ENCODE peak calls at places on chromosomes 4 and X, in ten cellular contexts. L, B, J, F, P, U, A, Y, O and S are unnamed samples.

GRCh38 chrX:38839944-38840343 is 38.7 kb downstream of the MID1IP1 start:
- DNase-seq in P (no peak), O (no peak), A (no peak), J (peak; percentile 2), L (no peak), F (no peak), Y (no peak), B (no peak), U (no peak), S (no peak)

GRCh38 chr4:8917321-8917811 is 45.7 kb upstream of the HMX1 start:
- DNase-seq in B (no peak), P (no peak), A (no peak), L (no peak), F (no peak), U (no peak), Y (peak; percentile 11), J (no peak), O (no peak), S (no peak)

GRCh38 chr4:109872065-109872464 is 24.2 kb downstream of the LRIT3 start:
- DNase-seq in U (no peak), J (no peak), Y (no peak), A (no peak), O (no peak), B (no peak), L (no peak), F (no peak), P (no peak), S (no peak)

GRCh38 chrX:110188701-110189558 is 129.0 kb downstream of the AMMECR1 start:
- DNase-seq in Y (no peak), U (no peak), F (no peak), J (no peak), P (no peak), L (no peak), B (no peak), A (no peak), O (no peak), S (peak; percentile 31)

GRCh38 chrX:81875800-81876199 is 673.9 kb downstream of the SH3BGRL start:
- DNase-seq in F (no peak), U (no peak), L (no peak), Y (no peak), A (no peak), B (no peak), O (no peak), J (no peak), P (no peak), S (no peak)

GRCh38 chr4:183541081-183542045 is 36.5 kb downstream of the ING2 start:
- DNase-seq in U (peak; percentile 50), P (peak; percentile 91), B (no peak), A (no peak), Y (no peak), L (peak; percentile 85), J (peak; percentile 44), F (peak; percentile 16), O (peak; percentile 49), S (no peak)

GRCh38 chrX:67004451-67004850 is 365.6 kb upstream of the EDA2R start:
- DNase-seq in P (peak; percentile 61), U (no peak), Y (no peak), B (no peak), J (no peak), A (no peak), L (no peak), O (no peak), F (no peak), S (no peak)

GRCh38 chr4:10260777-10261176 is 144.2 kb upstream of the WDR1 start:
- DNase-seq in A (no peak), O (no peak), P (peak; percentile 3), F (no peak), Y (peak; percentile 11), U (no peak), B (no peak), L (no peak), J (no peak), S (no peak)

GRCh38 chr4:84733343-84734033 is 150.6 kb downstream of the CDS1 start:
- DNase-seq in J (no peak), A (no peak), Y (no peak), O (no peak), L (peak; percentile 39), B (no peak), P (no peak), U (peak; percentile 71), F (no peak), S (no peak)

GRCh38 chrX:103175944-103176753 is 38.8 kb upstream of the BEX4 start:
- DNase-seq in F (peak; percentile 50), L (peak; percentile 63), J (peak; percentile 50), A (peak; percentile 44), O (peak; percentile 60), P (peak; percentile 27), Y (peak; percentile 47), U (peak; percentile 79), B (peak; percentile 50), S (peak; percentile 19)

GRCh38 chr4:1082215-1083182 is 30.9 kb downstream of the RNF212 start:
- DNase-seq in Y (no peak), P (no peak), J (peak; percentile 39), B (no peak), A (no peak), U (peak; percentile 67), O (no peak), F (peak; percentile 82), L (peak; percentile 52), S (peak; percentile 97)

GRCh38 chrX:139290310-139290709 is 240.2 kb upstream of the F9 start:
- DNase-seq in J (no peak), Y (no peak), A (no peak), B (no peak), U (no peak), O (no peak), L (no peak), P (no peak), F (peak; percentile 25), S (peak; percentile 53)

GRCh38 chrX:121641560-121641959 is 594.1 kb downstream of the GLUD2 start:
- DNase-seq in P (peak; percentile 17), B (no peak), U (no peak), F (peak; percentile 85), Y (no peak), J (no peak), A (no peak), L (no peak), O (no peak), S (peak; percentile 68)

GRCh38 chr4:26958925-26959653 is 98.4 kb downstream of the STIM2 start:
- DNase-seq in U (no peak), O (no peak), P (peak; percentile 88), L (no peak), J (no peak), F (no peak), B (no peak), Y (no peak), A (no peak), S (no peak)

GRCh38 chr4:182809417-182810102 is 107.6 kb downstream of the DCTD start:
- DNase-seq in L (no peak), J (no peak), Y (peak; percentile 70), B (no peak), A (no peak), O (peak; percentile 50), P (peak; percentile 63), U (no peak), F (no peak), S (no peak)

GRCh38 chr4:140757220-140757607 is 1.0 kb upstream of the TBC1D9 start:
- DNase-seq in O (no peak), B (no peak), P (no peak), U (no peak), Y (no peak), L (no peak), F (no peak), A (no peak), J (no peak), S (no peak)

GRCh38 chrX:3697701-3698279 is 15.7 kb downstream of the PRKX start:
- DNase-seq in P (peak; percentile 1), L (peak; percentile 74), A (no peak), F (peak; percentile 83), O (no peak), Y (no peak), B (no peak), J (peak; percentile 90), U (peak; percentile 62), S (peak; percentile 98)

GRCh38 chrX:134144231-134144630 is 92.8 kb upstream of the CCDC160 start:
- DNase-seq in B (no peak), J (no peak), U (no peak), O (no peak), F (peak; percentile 7), P (peak; percentile 18), L (peak; percentile 51), Y (no peak), A (no peak), S (no peak)

GRCh38 chr4:41835321-41835995 is 86.9 kb upstream of the PHOX2B start:
- DNase-seq in F (no peak), P (no peak), L (peak; percentile 31), Y (peak; percentile 56), B (no peak), O (no peak), J (no peak), A (no peak), U (no peak), S (no peak)

GRCh38 chr4:55311792-55312490 is 34.1 kb upstream of the SRD5A3 start:
- DNase-seq in B (no peak), F (peak; percentile 39), P (no peak), A (no peak), O (no peak), L (no peak), Y (peak; percentile 6), U (no peak), J (no peak), S (no peak)

GRCh38 chr4:82493721-82494425 is 63.5 kb downstream of the ENOPH1 start:
- DNase-seq in P (no peak), Y (no peak), B (no peak), J (no peak), L (no peak), F (no peak), O (no peak), U (no peak), A (no peak), S (no peak)

GRCh38 chrX:97616883-97617510 is 733.3 kb downstream of the RPA4 start:
- DNase-seq in F (peak; percentile 73), U (no peak), A (no peak), B (no peak), L (peak; percentile 4), Y (no peak), J (no peak), P (peak; percentile 16), O (no peak), S (peak; percentile 76)

GRCh38 chr4:145153181-145153903 is 27.0 kb downstream of the OTUD4 start:
- DNase-seq in J (no peak), A (no peak), F (no peak), U (no peak), P (no peak), Y (no peak), O (no peak), L (no peak), B (no peak), S (peak; percentile 18)

GRCh38 chrX:84156831-84157230 is 31.2 kb downstream of the RPS6KA6 start:
- DNase-seq in L (peak; percentile 0), Y (no peak), A (no peak), J (no peak), F (peak; percentile 45), P (no peak), O (no peak), U (no peak), B (no peak), S (no peak)

GRCh38 chr4:87973283-87974169 is 2.0 kb upstream of the SPP1 start:
- DNase-seq in O (peak; percentile 66), A (no peak), F (peak; percentile 85), B (peak; percentile 13), Y (peak; percentile 69), U (peak; percentile 73), J (peak; percentile 29), L (peak; percentile 83), P (peak; percentile 96), S (peak; percentile 95)